ENCODE peak calls at places on chromosomes 12 and 14, in five cellular contexts. H, Q, B, A and U are unnamed samples.

GRCh38 chr12:100437038-100437841 is 36.4 kb upstream of the NR1H4 start:
- DNase-seq in H (no peak), Q (no peak), B (peak), A (no peak), U (no peak)

GRCh38 chr14:24311837-24312615 is 724 bp downstream of the LTB4R start:
- DNase-seq in H (no peak), Q (no peak), B (no peak), A (no peak), U (no peak)

GRCh38 chr14:99575043-99576023 is 28.7 kb downstream of the CCDC85C start:
- DNase-seq in H (peak), Q (peak), B (peak), A (peak), U (peak)

GRCh38 chr14:66069830-66070541 is 416.2 kb upstream of the CCDC196 start:
- DNase-seq in H (no peak), Q (no peak), B (no peak), A (no peak), U (no peak)

GRCh38 chr12:108693781-108694180 is 37.5 kb downstream of the CORO1C start:
- DNase-seq in H (no peak), Q (no peak), B (no peak), A (no peak), U (no peak)

GRCh38 chr12:120012067-120012621 is 23.1 kb downstream of the BICDL1 start:
- DNase-seq in H (peak), Q (peak), B (no peak), A (peak), U (peak)

GRCh38 chr14:97709552-97709951 is 912.4 kb downstream of the VRK1 start:
- DNase-seq in H (no peak), Q (no peak), B (no peak), A (no peak), U (no peak)

GRCh38 chr14:24042733-24043132 is 9.1 kb upstream of the CARMIL3 start:
- DNase-seq in H (no peak), Q (no peak), B (no peak), A (no peak), U (no peak)

GRCh38 chr12:87813476-87814234 is 215.5 kb downstream of the C12orf50 start:
- DNase-seq in H (peak), Q (no peak), B (no peak), A (no peak), U (peak)

GRCh38 chr12:86774841-86775386 is 518.7 kb upstream of the MGAT4C start:
- DNase-seq in H (peak), Q (no peak), B (no peak), A (no peak), U (no peak)

GRCh38 chr14:100212476-100213333 is 26.2 kb upstream of the YY1 start:
- DNase-seq in H (no peak), Q (no peak), B (no peak), A (peak), U (no peak)

GRCh38 chr12:27705263-27705662 is 5.4 kb upstream of the MRPS35 start:
- DNase-seq in H (no peak), Q (no peak), B (peak), A (no peak), U (no peak)

GRCh38 chr14:69945905-69946304 is 66.7 kb downstream of the SMOC1 start:
- DNase-seq in H (no peak), Q (no peak), B (no peak), A (no peak), U (no peak)

GRCh38 chr12:97476255-97476654 is 13.7 kb downstream of the RMST start:
- DNase-seq in H (no peak), Q (no peak), B (no peak), A (no peak), U (no peak)

GRCh38 chr14:51236314-51236713 is 3.7 kb upstream of the TMX1 start:
- DNase-seq in H (peak), Q (no peak), B (no peak), A (no peak), U (no peak)

GRCh38 chr12:118371354-118372282 is 1.1 kb downstream of the TAOK3 start:
- DNase-seq in H (no peak), Q (peak), B (no peak), A (no peak), U (peak)

GRCh38 chr12:48977290-48978281 is 536 bp upstream of the WNT1 start:
- DNase-seq in H (peak), Q (peak), B (peak), A (peak), U (peak)

GRCh38 chr14:39884091-39884490 is 451.9 kb upstream of the FBXO33 start:
- DNase-seq in H (no peak), Q (no peak), B (no peak), A (no peak), U (no peak)

GRCh38 chr14:39876935-39877334 is 444.7 kb upstream of the FBXO33 start:
- DNase-seq in H (no peak), Q (no peak), B (no peak), A (no peak), U (no peak)

GRCh38 chr14:39880965-39881364 is 448.7 kb upstream of the FBXO33 start:
- DNase-seq in H (no peak), Q (no peak), B (no peak), A (no peak), U (no peak)

GRCh38 chr14:39875028-39875427 is 442.8 kb upstream of the FBXO33 start:
- DNase-seq in H (no peak), Q (no peak), B (no peak), A (no peak), U (no peak)

DNA sequence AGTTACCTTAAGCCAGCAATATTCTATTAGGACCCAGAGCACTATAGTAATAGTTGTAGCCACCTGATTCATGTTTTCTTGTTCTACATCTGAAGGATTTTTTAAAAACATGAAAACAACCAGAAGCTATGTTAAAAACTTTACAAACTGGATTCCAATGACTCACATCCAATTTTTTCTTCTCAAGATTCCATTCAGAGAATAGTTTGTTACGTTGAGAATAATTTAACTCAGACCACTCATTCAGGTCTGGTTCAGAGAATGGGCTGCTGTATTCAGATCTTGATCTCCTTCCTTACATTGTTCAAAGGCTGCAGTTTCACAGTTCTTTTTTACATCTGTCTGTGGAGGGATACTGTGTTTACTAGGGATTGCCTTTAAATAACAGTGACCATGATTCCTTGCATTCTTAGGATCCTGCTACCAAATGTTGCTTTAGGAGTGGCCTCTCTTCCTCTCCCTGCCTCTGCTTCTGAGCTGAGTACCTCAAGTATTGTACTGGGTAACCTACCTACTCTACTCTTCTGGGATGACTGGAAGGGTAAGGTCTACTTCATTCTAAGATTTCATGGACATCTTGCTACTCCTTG is 448.0 kb upstream of the FBXO33 start:
- DNase-seq in H (no peak), Q (no peak), B (no peak), A (no peak), U (no peak)
- TF ChIP-seq RFX5 in H (no peak), Q (no peak), B (no peak), A (no peak), U (no peak)

GRCh38 chr14:35331605-35332516 is 39.7 kb downstream of the PSMA6 start:
- DNase-seq in H (peak), Q (peak), B (peak), A (peak), U (no peak)
- H3K4me2 ChIP-seq in H (peak), Q (no peak), B (peak), A (no peak), U (no peak)

GRCh38 chr12:51005671-51006070 is 20.5 kb downstream of the SLC11A2 start:
- DNase-seq in H (no peak), Q (no peak), B (no peak), A (no peak), U (no peak)
- TF ChIP-seq RFX5 in H (no peak), Q (no peak), B (no peak), A (no peak), U (no peak)

GRCh38 chr14:35401422-35401729 is 3.2 kb downstream of the NFKBIA start:
- DNase-seq in H (no peak), Q (no peak), B (no peak), A (no peak), U (no peak)
- H3K4me2 ChIP-seq in H (peak), Q (peak), B (peak), A (peak), U (peak)